ENCODE peak calls at places on chromosomes 3 and 15, in seven cellular contexts. A is left ventricle myocardium inferior, I is stomach, M is thoracic aorta, F is heart right ventricle, H is NT2/D1, U is psoas muscle. D is an unnamed sample.

GRCh38 chr3:123559040-123559861 is 25.6 kb downstream of the HACD2 start:
- DNase-seq in A (no peak), I (no peak), M (no peak), F (no peak), H (peak; percentile 27), U (no peak), D (no peak)

GRCh38 chr15:63236272-63236671 is 41.1 kb upstream of the APH1B start:
- DNase-seq in A (no peak), I (no peak), M (no peak), F (no peak), H (no peak), U (no peak), D (no peak)

GRCh38 chr3:150256336-150256735 is 151.8 kb upstream of the TSC22D2 start:
- DNase-seq in A (no peak), I (no peak), M (no peak), F (no peak), H (no peak), U (no peak), D (no peak)

GRCh38 chr3:126307083-126307482 is 50.1 kb downstream of the KLF15 start:
- DNase-seq in A (no peak), I (no peak), M (no peak), F (no peak), H (no peak), U (no peak), D (no peak)

GRCh38 chr3:39166134-39166710 is 12.8 kb upstream of the CSRNP1 start:
- DNase-seq in A (peak; percentile 26), I (no peak), M (no peak), F (peak; percentile 22), H (no peak), U (no peak), D (no peak)

GRCh38 chr15:89090791-89091666 is 2.8 kb downstream of the ABHD2 start:
- DNase-seq in A (peak; percentile 73), I (peak; percentile 78), M (peak; percentile 60), F (peak; percentile 78), H (no peak), U (peak; percentile 82), D (peak; percentile 79)

GRCh38 chr15:81942157-81942556 is 103.7 kb downstream of the MEX3B start:
- DNase-seq in A (no peak), I (no peak), M (no peak), F (no peak), H (no peak), U (no peak), D (no peak)

GRCh38 chr3:28268989-28269388 is 27.6 kb downstream of the CMC1 start:
- DNase-seq in A (no peak), I (no peak), M (no peak), F (no peak), H (no peak), U (no peak), D (no peak)

GRCh38 chr15:27804569-27805260 is 294.4 kb downstream of the OCA2 start:
- DNase-seq in A (no peak), I (no peak), M (no peak), F (no peak), H (no peak), U (no peak), D (no peak)

GRCh38 chr3:184523825-184524615 is 37.6 kb upstream of the EPHB3 start:
- DNase-seq in A (no peak), I (no peak), M (no peak), F (no peak), H (peak; percentile 38), U (no peak), D (no peak)

GRCh38 chr15:55789066-55789660 is 46.2 kb upstream of the PRTG start:
- DNase-seq in A (peak; percentile 20), I (no peak), M (no peak), F (peak; percentile 24), H (no peak), U (peak; percentile 53), D (no peak)

GRCh38 chr3:159881828-159882309 is 106.8 kb upstream of the IL12A start:
- DNase-seq in A (no peak), I (no peak), M (no peak), F (peak; percentile 49), H (peak; percentile 8), U (peak; percentile 80), D (peak; percentile 80)

GRCh38 chr3:159886050-159886449 is 102.6 kb upstream of the IL12A start:
- DNase-seq in A (no peak), I (no peak), M (no peak), F (no peak), H (no peak), U (no peak), D (no peak)

GRCh38 chr3:159882367-159882766 is 106.3 kb upstream of the IL12A start:
- DNase-seq in A (no peak), I (no peak), M (no peak), F (no peak), H (no peak), U (no peak), D (no peak)

GRCh38 chr3:159882784-159883779 is 105.6 kb upstream of the IL12A start:
- DNase-seq in A (no peak), I (no peak), M (no peak), F (no peak), H (no peak), U (no peak), D (no peak)

GRCh38 chr3:159884661-159885402 is 103.8 kb upstream of the IL12A start:
- DNase-seq in A (no peak), I (no peak), M (no peak), F (no peak), H (no peak), U (no peak), D (no peak)
- H3K4me3 ChIP-seq in A (no peak overlapping the region), I (no peak overlapping the region), M (no peak overlapping the region), F (no peak overlapping the region), H (no peak overlapping the region), U (no peak overlapping the region), D (no peak overlapping the region)

GRCh38 chr3:13211605-13212210 is 138.5 kb upstream of the IQSEC1 start:
- DNase-seq in A (no peak), I (no peak), M (no peak), F (no peak), H (no peak), U (peak; percentile 16), D (no peak)
- H3K4me1 ChIP-seq in A (no peaks in the 10 kb centered on the region), I (no peaks in the 10 kb centered on the region), M (no peaks in the 10 kb centered on the region), F (no peaks in the 10 kb centered on the region), H (peaks cover 8% of the 10 kb centered on the region), U (no peaks in the 10 kb centered on the region), D (no peaks in the 10 kb centered on the region)

GRCh38 chr15:86063328-86064180 is 16.1 kb upstream of the AGBL1 start:
- DNase-seq in A (no peak), I (no peak), M (no peak), F (no peak), H (no peak), U (no peak), D (no peak)
- H3K4me3 ChIP-seq in A (no peak overlapping the region), I (no peak overlapping the region), M (no peak overlapping the region), F (no peak overlapping the region), H (no peak overlapping the region), U (peak overlapping the region; percentile 41), D (no peak overlapping the region)

GRCh38 chr15:40451497-40452158 is 10.9 kb downstream of the BAHD1 start:
- DNase-seq in A (no peak), I (no peak), M (no peak), F (no peak), H (no peak), U (no peak), D (no peak)

GRCh38 chr15:40446144-40446543 is 5.4 kb downstream of the BAHD1 start:
- DNase-seq in A (no peak), I (no peak), M (no peak), F (no peak), H (no peak), U (no peak), D (no peak)

GRCh38 chr15:40448354-40448753 is 7.6 kb downstream of the BAHD1 start:
- DNase-seq in A (no peak), I (no peak), M (no peak), F (no peak), H (no peak), U (no peak), D (no peak)

GRCh38 chr15:40450047-40450446 is 9.3 kb downstream of the BAHD1 start:
- DNase-seq in A (no peak), I (no peak), M (no peak), F (no peak), H (no peak), U (no peak), D (no peak)

GRCh38 chr15:40449275-40449674 is 8.5 kb downstream of the BAHD1 start:
- DNase-seq in A (no peak), I (no peak), M (no peak), F (no peak), H (no peak), U (no peak), D (no peak)
- H3K4me1 ChIP-seq in A (peaks cover 67% of the 10 kb centered on the region), I (peaks cover 21% of the 10 kb centered on the region), M (peaks cover 9% of the 10 kb centered on the region), F (peaks cover 13% of the 10 kb centered on the region), H (peaks cover 19% of the 10 kb centered on the region), U (peaks cover 10% of the 10 kb centered on the region), D (peaks cover 5% of the 10 kb centered on the region)

D was measured in gastrocnemius medialis.